ENCODE peak calls at places on chromosomes 1 and 21, in seven cellular contexts. P is small intestine, N is glutamatergic neuron, Q is fibroblast of the aortic adventitia, O is NCI-H1436, U is HuH-7.5, X is DMS153. J is an unnamed sample.

GRCh38 chr1:15418811-15419515 is 9.3 kb downstream of the EFHD2 start:
- DNase-seq in P (peak), N (no peak), Q (no peak), O (no peak), U (no peak), X (no peak), J (peak)

GRCh38 chr1:100730130-100730529 is 10.6 kb downstream of the VCAM1 start:
- DNase-seq in P (no peak), N (no peak), Q (no peak), O (no peak), U (no peak), X (no peak), J (peak)

GRCh38 chr21:32307706-32308105 is 9.1 kb downstream of the MRAP start:
- DNase-seq in P (no peak), N (no peak), Q (peak), O (no peak), U (no peak), X (no peak), J (peak)

GRCh38 chr1:71650126-71650525 is 569.3 kb upstream of the ZRANB2 start:
- DNase-seq in P (no peak), N (no peak), Q (peak), O (no peak), U (no peak), X (no peak), J (no peak)

GRCh38 chr1:200342511-200343400 is 67.1 kb downstream of the ZNF281 start:
- DNase-seq in P (no peak), N (no peak), Q (peak), O (no peak), U (no peak), X (no peak), J (peak)

GRCh38 chr1:52633291-52633754 is 355 bp downstream of the SHISAL2A start:
- DNase-seq in P (no peak), N (peak), Q (no peak), O (no peak), U (peak), X (no peak), J (no peak)

GRCh38 chr1:208851376-208851775 is 607.2 kb upstream of the PLXNA2 start:
- DNase-seq in P (no peak), N (no peak), Q (peak), O (peak), U (no peak), X (peak), J (no peak)

GRCh38 chr1:21238141-21238800 is 52.0 kb downstream of the ECE1 start:
- DNase-seq in P (no peak), N (no peak), Q (no peak), O (no peak), U (no peak), X (no peak), J (no peak)

GRCh38 chr1:206736878-206737728 is 33.5 kb upstream of the IL19 start:
- DNase-seq in P (peak), N (no peak), Q (no peak), O (no peak), U (no peak), X (no peak), J (no peak)

GRCh38 chr1:45552309-45552708 is 1.7 kb downstream of the AKR1A1 start:
- DNase-seq in P (peak), N (no peak), Q (no peak), O (peak), U (no peak), X (peak), J (no peak)

GRCh38 chr1:42765271-42765670 is 1.6 kb downstream of the P3H1 start:
- DNase-seq in P (no peak), N (no peak), Q (peak), O (no peak), U (no peak), X (no peak), J (no peak)

GRCh38 chr1:110477445-110477957 is 26.6 kb downstream of the PROK1 start:
- DNase-seq in P (peak), N (no peak), Q (no peak), O (no peak), U (no peak), X (no peak), J (no peak)

GRCh38 chr1:229076217-229076616 is 194.7 kb upstream of the RAB4A start:
- DNase-seq in P (no peak), N (no peak), Q (no peak), O (no peak), U (no peak), X (no peak), J (peak)